ENCODE peak calls at places on chromosomes 11 and 22, in eight cellular contexts. K is Karpas-422; J is lower lobe of right lung; E is body of pancreas; D is caudate nucleus; P is HCT116; Q is CD8-positive, alpha-beta T cell; C is CD8-positive, alpha-beta memory T cell. G is an unnamed sample.

GRCh38 chr11:111632798-111633197 is 30.5 kb downstream of the SIK2 start:
- DNase-seq in K (peak; percentile 93), C (no peak), D (no peak), P (no peak), J (no peak), E (no peak), Q (no peak), G (no peak)

GRCh38 chr11:102309621-102310541 is 7.4 kb upstream of the BIRC3 start:
- DNase-seq in E (no peak), D (no peak), K (peak; percentile 84), C (no peak), P (no peak), Q (no peak), J (no peak), G (no peak)

GRCh38 chr11:75200051-75200450 is 40.5 kb upstream of the TPBGL start:
- DNase-seq in Q (no peak), P (no peak), E (no peak), D (no peak), K (no peak), C (no peak), J (no peak), G (no peak)

GRCh38 chr11:63595296-63595695 is 18.9 kb downstream of the PLAAT3 start:
- DNase-seq in Q (no peak), P (no peak), E (no peak), D (no peak), C (no peak), K (no peak), J (no peak), G (no peak)

GRCh38 chr11:129354688-129355087 is 21.0 kb upstream of the BARX2 start:
- DNase-seq in K (no peak), C (no peak), E (no peak), D (no peak), Q (no peak), P (no peak), J (no peak), G (no peak)

GRCh38 chr11:119855066-119855465 is 126.1 kb upstream of the NECTIN1 start:
- DNase-seq in Q (no peak), K (no peak), C (no peak), J (no peak), D (no peak), P (no peak), E (no peak), G (no peak)

GRCh38 chr11:1937616-1938342 is 9.4 kb upstream of the MRPL23 start:
- DNase-seq in D (no peak), E (no peak), J (peak; percentile 41), P (no peak), K (no peak), Q (no peak), C (no peak), G (no peak)

GRCh38 chr11:115222218-115222862 is 281.9 kb downstream of the CADM1 start:
- DNase-seq in J (no peak), E (no peak), Q (no peak), K (no peak), P (no peak), D (no peak), C (peak; percentile 32), G (peak; percentile 87)

GRCh38 chr11:28268925-28269324 is 160.7 kb downstream of the METTL15 start:
- DNase-seq in J (no peak), E (no peak), C (no peak), Q (no peak), K (peak; percentile 79), D (no peak), P (no peak), G (no peak)

GRCh38 chr11:111355101-111355500 is 24.0 kb downstream of the POU2AF1 start:
- DNase-seq in D (no peak), P (no peak), K (peak; percentile 70), C (no peak), E (no peak), Q (no peak), J (no peak), G (no peak)

GRCh38 chr22:24727218-24727851 is 47.2 kb downstream of the PIWIL3 start:
- DNase-seq in E (peak; percentile 38), Q (no peak), P (peak; percentile 72), K (no peak), J (no peak), D (no peak), C (no peak), G (peak; percentile 82)

GRCh38 chr22:26992556-26992955 is 335.2 kb downstream of the MIAT start:
- DNase-seq in D (no peak), E (no peak), K (no peak), C (no peak), J (no peak), Q (no peak), P (no peak), G (no peak)

GRCh38 chr11:69242583-69242940 is 51.4 kb upstream of the MYEOV start:
- DNase-seq in K (no peak), P (no peak), D (no peak), E (no peak), J (no peak), Q (no peak), C (no peak), G (no peak)

GRCh38 chr11:73308963-73309960 is 1.2 kb downstream of the ARHGEF17 start:
- DNase-seq in C (no peak), D (no peak), J (peak; percentile 94), P (peak; percentile 55), Q (no peak), E (peak; percentile 84), K (no peak), G (peak; percentile 95)

GRCh38 chr22:30885591-30885990 is 83.0 kb downstream of the MORC2 start:
- DNase-seq in E (no peak), J (no peak), K (no peak), C (no peak), D (no peak), Q (no peak), P (no peak), G (no peak)

GRCh38 chr11:120259241-120259640 is 19.3 kb downstream of the POU2F3 start:
- DNase-seq in J (no peak), K (no peak), Q (no peak), C (no peak), D (no peak), E (no peak), P (no peak), G (no peak)

GRCh38 chr11:115391598-115391997 is 112.6 kb downstream of the CADM1 start:
- DNase-seq in P (no peak), Q (no peak), K (no peak), C (no peak), E (no peak), D (no peak), J (no peak), G (no peak)

GRCh38 chr11:134712228-134713145 is 300.4 kb upstream of the B3GAT1 start:
- DNase-seq in E (no peak), C (no peak), J (no peak), D (no peak), P (no peak), K (no peak), Q (no peak), G (no peak)

GRCh38 chr11:69640995-69641581 is at the start of gene CCND1:
- DNase-seq in P (peak; percentile 85), Q (no peak), C (peak; percentile 15), D (no peak), E (peak; percentile 74), J (peak; percentile 80), K (peak; percentile 56), G (peak; percentile 85)

DNA sequence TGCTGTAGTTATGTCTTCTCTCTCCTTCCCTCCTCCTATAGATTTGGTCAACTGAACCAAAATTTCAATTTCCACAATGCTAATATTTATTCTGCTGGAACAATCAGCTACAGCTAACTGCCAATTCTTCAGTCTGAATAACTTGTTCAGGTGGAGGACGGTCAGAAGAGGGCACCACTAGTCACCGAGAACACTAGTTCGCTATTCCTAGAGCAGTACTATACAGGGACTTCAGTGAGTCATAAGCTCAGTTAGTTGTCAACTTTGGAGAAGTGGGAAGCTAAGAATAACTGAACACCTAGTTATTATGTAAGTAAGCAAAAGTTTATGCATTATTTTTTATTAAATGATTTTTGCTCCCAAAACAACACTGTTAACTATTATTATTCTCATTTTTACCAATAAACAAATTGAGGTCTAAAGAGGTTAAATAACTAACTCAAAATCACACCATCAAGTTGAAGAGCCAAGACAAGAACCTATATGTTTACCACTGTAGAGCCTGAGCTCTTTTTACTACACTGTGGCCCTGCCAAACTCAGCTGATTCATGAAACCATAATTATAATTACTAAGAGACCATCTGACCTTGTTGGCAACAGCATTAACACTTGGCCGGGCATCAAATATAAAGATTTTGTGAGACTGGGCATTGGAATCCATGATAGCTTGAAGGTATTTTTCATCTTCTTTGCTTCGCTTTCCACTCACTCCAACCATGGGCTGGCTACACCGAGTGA is 59.0 kb downstream of the CEP57 start:
- DNase-seq in K (no peak), Q (no peak), C (no peak), P (peak; percentile 32), D (no peak), E (peak; percentile 40), J (peak; percentile 29), G (peak; percentile 67)
- H3K27ac ChIP-seq in K (no peak overlapping the region), Q (no peak overlapping the region), C (no peak overlapping the region), P (no peak overlapping the region), D (peak overlapping the region; percentile 29), E (no peak overlapping the region), J (no peak overlapping the region), G (no peak overlapping the region)

GRCh38 chr22:32583921-32584335 is 109.3 kb downstream of the FBXO7 start:
- DNase-seq in P (no peak), C (no peak), K (no peak), Q (no peak), E (no peak), J (no peak), D (no peak), G (no peak)

GRCh38 chr22:32587449-32587848 is 112.8 kb downstream of the FBXO7 start:
- DNase-seq in D (no peak), C (no peak), K (no peak), E (peak; percentile 46), P (no peak), J (no peak), Q (no peak), G (no peak)

GRCh38 chr22:32588063-32588462 is 113.5 kb downstream of the FBXO7 start:
- DNase-seq in J (no peak), E (no peak), C (no peak), K (no peak), P (no peak), D (no peak), Q (no peak), G (no peak)

GRCh38 chr22:32584650-32585049 is 110.0 kb downstream of the FBXO7 start:
- DNase-seq in Q (no peak), J (no peak), P (no peak), K (no peak), D (no peak), C (no peak), E (no peak), G (no peak)

GRCh38 chr22:32585737-32586136 is 111.1 kb downstream of the FBXO7 start:
- DNase-seq in C (no peak), K (no peak), E (no peak), J (no peak), P (no peak), Q (no peak), D (no peak), G (no peak)
- H3K27ac ChIP-seq in C (no peak overlapping the region), K (no peak overlapping the region), E (no peak overlapping the region), J (no peak overlapping the region), P (no peak overlapping the region), Q (no peak overlapping the region), D (no peak overlapping the region), G (no peak overlapping the region)

GRCh38 chr11:121476379-121477032 is 23.7 kb upstream of the SORL1-AS1 start:
- DNase-seq in K (no peak), D (no peak), C (no peak), Q (no peak), J (no peak), P (no peak), E (no peak), G (peak; percentile 73)
- H3K27ac ChIP-seq in K (no peak overlapping the region), D (no peak overlapping the region), C (no peak overlapping the region), Q (no peak overlapping the region), J (no peak overlapping the region), P (no peak overlapping the region), E (no peak overlapping the region), G (no peak overlapping the region)

GRCh38 chr11:9722023-9722422 is 58.1 kb downstream of the SWAP70 start:
- DNase-seq in J (no peak), Q (no peak), E (no peak), D (no peak), C (no peak), P (no peak), K (no peak), G (no peak)
- H3K27ac ChIP-seq in J (no peak overlapping the region), Q (no peak overlapping the region), E (no peak overlapping the region), D (no peak overlapping the region), C (no peak overlapping the region), P (no peak overlapping the region), K (peak overlapping the region; percentile 90), G (no peak overlapping the region)